ENCODE peak calls at places on chromosomes 3 and 15, in ten cellular contexts. B is breast epithelium, R is A549, W is HCT116, X is body of pancreas, O is sigmoid colon, G is heart left ventricle, U is IMR-90, Z is testis, H is stomach. M is an unnamed sample.

GRCh38 chr3:73257186-73257585 is 195.7 kb downstream of the EBLN2 start:
- DNase-seq in B (no peak), R (no peak), W (no peak), X (no peak), O (no peak), G (no peak), U (no peak), Z (no peak), H (no peak), M (no peak)

GRCh38 chr3:147793841-147794240 is 384.7 kb downstream of the ZIC1 start:
- DNase-seq in B (no peak), R (no peak), W (no peak), X (no peak), O (no peak), G (no peak), U (no peak), Z (no peak), H (no peak), M (no peak)

GRCh38 chr3:86738684-86739083 is 252.3 kb downstream of the VGLL3 start:
- DNase-seq in B (no peak), R (no peak), W (no peak), X (no peak), O (no peak), G (no peak), U (no peak), Z (no peak), H (no peak), M (no peak)

GRCh38 chr3:99846472-99846871 is 28.8 kb downstream of the CMSS1 start:
- DNase-seq in B (no peak), R (peak; percentile 33), W (no peak), X (no peak), O (peak; percentile 79), G (no peak), U (peak; percentile 47), Z (no peak), H (no peak), M (no peak)

GRCh38 chr3:13493867-13494441 is 13.8 kb downstream of the HDAC11 start:
- DNase-seq in B (no peak), R (no peak), W (no peak), X (peak; percentile 14), O (no peak), G (no peak), U (no peak), Z (no peak), H (no peak), M (peak; percentile 60)

GRCh38 chr3:147360936-147361670 is 45.2 kb downstream of the ZIC4 start:
- DNase-seq in B (no peak), R (no peak), W (no peak), X (no peak), O (no peak), G (no peak), U (no peak), Z (no peak), H (no peak), M (no peak)

GRCh38 chr3:128473737-128474136 is 7.0 kb upstream of the DNAJB8 start:
- DNase-seq in B (no peak), R (no peak), W (no peak), X (no peak), O (no peak), G (no peak), U (no peak), Z (no peak), H (no peak), M (no peak)

GRCh38 chr3:1179116-1179515 is 86.3 kb downstream of the CNTN6 start:
- DNase-seq in B (no peak), R (no peak), W (no peak), X (no peak), O (no peak), G (no peak), U (no peak), Z (no peak), H (no peak), M (no peak)

DNA sequence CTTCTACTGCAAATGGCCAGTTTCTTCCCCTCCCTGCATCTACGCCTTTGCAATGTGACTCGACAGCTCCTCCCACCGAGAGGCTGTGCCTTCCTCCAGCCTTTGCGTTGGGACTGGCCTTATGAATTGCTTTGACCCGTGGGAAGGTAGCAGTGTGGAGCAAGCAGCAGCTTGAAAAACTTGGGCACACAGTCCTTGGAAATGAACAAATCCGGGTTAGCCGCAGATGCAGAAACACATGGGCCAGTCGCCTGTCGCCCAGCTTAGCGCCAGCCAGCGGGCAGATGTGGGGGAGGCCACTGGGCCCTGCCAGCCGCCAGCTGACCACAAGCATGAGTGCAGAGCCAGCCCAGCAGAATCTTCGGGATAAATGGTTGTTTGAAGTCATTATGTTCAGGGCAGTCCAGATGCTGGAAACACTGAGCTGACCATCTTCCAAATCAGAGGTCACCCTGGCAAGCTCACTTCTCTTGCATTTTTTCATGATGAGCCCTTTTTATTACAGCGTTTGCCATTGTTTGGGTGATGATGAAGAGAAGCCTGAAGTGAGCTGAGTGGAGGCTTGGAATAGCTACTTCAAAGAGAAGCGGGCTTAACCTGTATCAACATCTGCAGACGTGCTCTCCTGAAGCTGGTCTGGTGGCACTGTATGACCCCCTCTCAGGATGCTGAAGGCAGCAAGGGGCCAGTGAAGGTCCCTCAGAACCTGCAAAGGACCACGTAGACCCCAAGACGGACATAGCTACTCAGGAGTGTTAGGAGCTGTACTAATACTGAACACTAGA is 9.8 kb downstream of the SELENOS start:
- DNase-seq in B (peak; percentile 77), R (no peak), W (no peak), X (peak; percentile 81), O (no peak), G (peak; percentile 57), U (peak; percentile 91), Z (no peak), H (no peak), M (no peak)
- TF ChIP-seq POLR2A in B (no peak), R (no peak), W (no peak), X (peak; percentile 68), O (no peak), G (no peak), U (peak; percentile 41), Z (no peak), H (no peak), M (no peak)

DNA sequence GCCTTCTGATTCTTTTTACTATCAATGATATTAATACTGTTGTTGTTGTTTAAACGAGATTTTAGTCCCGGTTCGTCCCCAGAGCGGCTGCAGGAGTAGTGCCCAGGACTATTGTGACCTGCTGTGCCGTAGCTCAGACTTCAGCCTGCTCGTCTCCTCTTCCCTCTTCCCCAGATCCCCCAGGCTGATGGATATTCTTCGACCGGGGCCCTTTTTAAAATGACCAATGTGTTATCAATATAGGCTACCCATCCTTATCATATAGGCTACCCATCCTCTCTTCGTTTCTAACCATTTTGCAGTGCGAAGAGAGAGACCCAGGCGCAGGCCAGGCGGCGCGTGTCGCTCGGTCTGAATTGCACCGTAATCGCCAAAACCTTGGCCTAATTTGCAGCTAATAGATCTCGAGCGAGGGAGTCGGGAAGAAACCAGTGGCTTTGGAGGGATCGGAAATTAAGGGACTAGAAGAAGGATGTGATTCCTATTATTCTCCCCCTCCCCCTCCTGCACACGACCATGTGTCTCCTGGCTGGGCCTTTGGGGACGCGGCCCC is 23.0 kb downstream of the NR2F2 start:
- DNase-seq in B (no peak), R (no peak), W (no peak), X (no peak), O (no peak), G (no peak), U (no peak), Z (no peak), H (no peak), M (no peak)
- H3K27ac ChIP-seq in B (peak overlapping the region; percentile 84), R (no peak overlapping the region), W (no peak overlapping the region), X (peak overlapping the region; percentile 4), O (peak overlapping the region; percentile 86), G (peak overlapping the region; percentile 84), U (peak overlapping the region; percentile 89), Z (peak overlapping the region; percentile 88), H (peak overlapping the region; percentile 97), M (peak overlapping the region; percentile 89)

DNA sequence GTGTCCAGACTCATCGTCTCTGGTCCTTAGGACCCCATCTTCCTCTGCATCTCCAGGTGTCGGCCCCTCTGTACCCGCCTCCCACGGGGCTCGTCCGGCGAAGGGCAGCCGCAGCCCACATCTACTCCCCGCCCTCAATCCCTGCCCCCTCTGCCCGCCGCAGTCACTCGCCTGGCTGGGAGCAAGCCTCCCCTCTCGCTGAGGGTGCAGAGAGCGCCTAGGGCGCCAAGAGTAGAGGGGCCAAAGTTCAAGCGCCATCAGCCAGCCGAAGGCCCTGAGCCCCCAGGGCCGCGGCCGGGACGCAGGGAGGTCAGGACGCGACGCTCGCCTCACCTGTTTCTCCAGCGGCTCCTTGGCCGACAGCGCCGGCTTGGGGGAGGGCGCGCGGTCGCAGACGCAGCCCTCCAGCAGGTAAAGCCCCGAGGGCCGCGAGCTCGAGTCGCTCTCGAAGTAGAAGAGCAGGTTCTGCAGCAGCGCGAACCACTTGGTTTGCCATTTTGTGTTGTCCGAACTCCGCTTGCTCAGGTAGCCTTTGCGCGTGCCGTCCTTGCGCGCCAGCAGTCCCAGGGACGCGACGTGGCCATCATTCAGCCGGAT is 592 bp downstream of the RASGRF1 start:
- DNase-seq in B (no peak), R (peak; percentile 39), W (no peak), X (no peak), O (no peak), G (no peak), U (no peak), Z (no peak), H (no peak), M (no peak)
- H3K4me3 ChIP-seq in B (no peak overlapping the region), R (peak overlapping the region; percentile 39), W (no peak overlapping the region), X (no peak overlapping the region), O (peak overlapping the region; percentile 38), G (no peak overlapping the region), U (no peak overlapping the region), Z (peak overlapping the region; percentile 4), H (peak overlapping the region; percentile 33), M (peak overlapping the region; percentile 15)

GRCh38 chr15:43312378-43312777 is 18.0 kb downstream of the LCMT2 start:
- DNase-seq in B (no peak), R (no peak), W (no peak), X (no peak), O (no peak), G (no peak), U (no peak), Z (no peak), H (no peak), M (no peak)

GRCh38 chr15:43318990-43319771 is 11.2 kb downstream of the LCMT2 start:
- DNase-seq in B (no peak), R (no peak), W (no peak), X (no peak), O (no peak), G (no peak), U (no peak), Z (no peak), H (no peak), M (no peak)

GRCh38 chr15:43317566-43318184 is 12.7 kb downstream of the LCMT2 start:
- DNase-seq in B (no peak), R (no peak), W (no peak), X (no peak), O (no peak), G (no peak), U (no peak), Z (no peak), H (no peak), M (no peak)

GRCh38 chr15:43316007-43316968 is 14.1 kb downstream of the LCMT2 start:
- DNase-seq in B (no peak), R (no peak), W (no peak), X (no peak), O (peak; percentile 91), G (no peak), U (peak; percentile 41), Z (peak; percentile 15), H (no peak), M (no peak)

DNA sequence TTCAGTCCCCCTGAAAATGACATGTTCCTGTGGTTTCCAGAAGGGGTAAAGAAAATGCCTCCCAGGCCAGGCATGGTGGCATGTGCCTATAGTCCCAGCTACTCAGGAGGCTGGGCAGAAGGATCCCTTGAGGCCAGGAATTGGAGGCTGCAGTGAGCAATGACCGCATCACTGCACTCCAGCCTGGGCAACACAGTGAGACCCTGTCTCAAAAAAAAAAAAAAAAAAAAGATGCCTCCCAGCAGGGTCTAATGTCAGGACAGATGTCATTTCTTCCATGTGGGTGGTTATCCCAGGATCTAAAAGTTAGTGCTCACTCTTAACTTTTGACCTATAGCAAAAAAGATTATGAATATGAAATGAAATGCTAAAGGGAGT is 13.4 kb downstream of the LCMT2 start:
- DNase-seq in B (no peak), R (no peak), W (no peak), X (no peak), O (no peak), G (no peak), U (no peak), Z (no peak), H (no peak), M (no peak)
- TF ChIP-seq POLR2A in B (no peak), R (no peak), W (no peak), X (no peak), O (no peak), G (no peak), U (no peak), Z (no peak), H (no peak), M (no peak)

M was measured in spleen.